ENCODE peak calls at places on chromosome 17, in five cellular contexts. P, B, O, N and Y are unnamed samples.

GRCh38 chr17:77392376-77393273 is 251.9 kb downstream of the SEC14L1 start:
- DNase-seq in P (peak), O (peak), N (no peak), B (peak), Y (peak)

GRCh38 chr17:1724869-1725641 is 551 bp downstream of the WDR81 start:
- DNase-seq in P (peak), B (no peak), N (no peak), O (peak), Y (no peak)

GRCh38 chr17:51079049-51079448 is 41.6 kb downstream of the SPAG9 start:
- DNase-seq in B (no peak), O (no peak), P (no peak), N (peak), Y (no peak)

GRCh38 chr17:80694085-80694991 is 149.7 kb downstream of the RPTOR start:
- DNase-seq in P (peak), N (no peak), O (no peak), B (no peak), Y (no peak)

GRCh38 chr17:43428524-43428923 is 29.7 kb downstream of the ARL4D start:
- DNase-seq in P (no peak), N (no peak), B (no peak), O (no peak), Y (no peak)

GRCh38 chr17:72205357-72205756 is 84.5 kb downstream of the SOX9 start:
- DNase-seq in B (no peak), O (peak), P (no peak), N (no peak), Y (no peak)

GRCh38 chr17:42459983-42460300 is 1.3 kb downstream of the ATP6V0A1 start:
- DNase-seq in O (peak), P (peak), B (no peak), N (no peak), Y (peak)

GRCh38 chr17:2373179-2373578 is 27.7 kb downstream of the MNT start:
- DNase-seq in O (no peak), B (no peak), P (peak), N (no peak), Y (no peak)

GRCh38 chr17:46818929-46819859 is 702 bp upstream of the WNT3 start:
- DNase-seq in B (no peak), N (no peak), P (peak), O (peak), Y (no peak)

GRCh38 chr17:73953206-73954033 is 250.1 kb upstream of the RPL38 start:
- DNase-seq in N (no peak), O (no peak), P (no peak), B (no peak), Y (no peak)

GRCh38 chr17:76926237-76926866 is 58.1 kb downstream of the MGAT5B start:
- DNase-seq in B (no peak), O (no peak), N (no peak), P (no peak), Y (no peak)

GRCh38 chr17:74190154-74190553 is 13.3 kb upstream of the RPL38 start:
- DNase-seq in O (peak), N (peak), B (peak), P (no peak), Y (peak)

GRCh38 chr17:62931101-62931500 is 34.9 kb upstream of the TANC2 start:
- DNase-seq in O (no peak), B (no peak), N (no peak), P (no peak), Y (no peak)

GRCh38 chr17:60077672-60078519 is 825 bp downstream of the HEATR6 start:
- DNase-seq in P (no peak), N (no peak), B (no peak), O (peak), Y (peak)

GRCh38 chr17:37698132-37698615 is 46.7 kb downstream of the HNF1B start:
- DNase-seq in P (peak), B (peak), N (peak), O (no peak), Y (no peak)

GRCh38 chr17:3022197-3022596 is 41.2 kb downstream of the OR1D5 start:
- DNase-seq in N (no peak), P (no peak), O (no peak), B (no peak), Y (no peak)

GRCh38 chr17:3804503-3804931 is 3.5 kb upstream of the ITGAE start:
- DNase-seq in N (no peak), O (no peak), P (peak), B (no peak), Y (peak)

GRCh38 chr17:59641799-59642484 is 22.2 kb downstream of the CLTC start:
- DNase-seq in O (no peak), B (no peak), N (peak), P (no peak), Y (no peak)

GRCh38 chr17:33838281-33838680 is 416.8 kb upstream of the CCL2 start:
- DNase-seq in O (no peak), P (no peak), B (no peak), N (no peak), Y (no peak)

GRCh38 chr17:29059281-29059680 is 16.3 kb downstream of the PIPOX start:
- DNase-seq in P (no peak), B (peak), N (peak), O (no peak), Y (peak)

GRCh38 chr17:5583426-5584382 is 605 bp downstream of the NLRP1 start:
- DNase-seq in N (no peak), P (peak), O (no peak), B (no peak), Y (no peak)

GRCh38 chr17:22310717-22311686 is 618.7 kb downstream of the KCNJ18 start:
- DNase-seq in N (peak), O (no peak), P (no peak), B (peak), Y (no peak)

GRCh38 chr17:1580979-1581676 is 18.5 kb upstream of the PITPNA start:
- DNase-seq in B (no peak), P (peak), O (no peak), N (no peak), Y (no peak)

GRCh38 chr17:29291163-29291752 is 2.7 kb downstream of the NUFIP2 start:
- DNase-seq in B (peak), O (peak), P (peak), N (peak), Y (peak)

GRCh38 chr17:4708436-4708835 is 2.0 kb upstream of the ARRB2 start:
- DNase-seq in B (no peak), N (peak), O (peak), P (no peak), Y (no peak)

GRCh38 chr17:4950757-4951204 is at the start of gene ENO3:
- DNase-seq in N (no peak), O (peak), P (peak), B (peak), Y (peak)

GRCh38 chr17:55225237-55225636 is 39.5 kb upstream of the HLF start:
- DNase-seq in N (no peak), P (no peak), B (no peak), O (no peak), Y (no peak)

GRCh38 chr17:76410328-76410965 is 26.0 kb downstream of the SPHK1 start:
- DNase-seq in N (no peak), B (no peak), O (no peak), P (peak), Y (no peak)

GRCh38 chr17:65850486-65850885 is 289.0 kb upstream of the AXIN2 start:
- DNase-seq in N (peak), O (no peak), P (peak), B (no peak), Y (no peak)

GRCh38 chr17:16281351-16281750 is 64.3 kb downstream of the PIGL start:
- DNase-seq in O (no peak), N (peak), P (no peak), B (no peak), Y (no peak)

GRCh38 chr17:42247734-42248133 is 28.5 kb downstream of the STAT5B start:
- DNase-seq in O (no peak), P (no peak), N (no peak), B (no peak), Y (peak)

GRCh38 chr17:73325527-73325842 is 13.7 kb upstream of the CDC42EP4 start:
- DNase-seq in B (no peak), O (no peak), P (peak), N (no peak), Y (peak)

GRCh38 chr17:81032641-81033422 is 2.1 kb upstream of the BAIAP2 start:
- DNase-seq in B (no peak), P (peak), N (no peak), O (no peak), Y (no peak)

GRCh38 chr17:21228111-21228510 is 14.2 kb upstream of the TMEM11 start:
- DNase-seq in N (peak), P (no peak), O (no peak), B (no peak), Y (no peak)

GRCh38 chr17:20270336-20270735 is 197.0 kb downstream of the LGALS9B start:
- DNase-seq in P (no peak), B (no peak), N (no peak), O (no peak), Y (no peak)

GRCh38 chr17:43636446-43636845 is 25.3 kb downstream of the MEOX1 start:
- DNase-seq in B (no peak), P (no peak), N (no peak), O (no peak), Y (no peak)

GRCh38 chr17:42913527-42913926 is 12.9 kb downstream of the G6PC1 start:
- DNase-seq in O (no peak), P (no peak), B (no peak), N (peak), Y (no peak)

GRCh38 chr17:79666111-79666510 is 55.3 kb upstream of the RBFOX3 start:
- DNase-seq in O (no peak), B (no peak), N (no peak), P (peak), Y (no peak)
- H3K27ac ChIP-seq in O (no peak), B (no peak), N (no peak), P (no peak), Y (no peak)

DNA sequence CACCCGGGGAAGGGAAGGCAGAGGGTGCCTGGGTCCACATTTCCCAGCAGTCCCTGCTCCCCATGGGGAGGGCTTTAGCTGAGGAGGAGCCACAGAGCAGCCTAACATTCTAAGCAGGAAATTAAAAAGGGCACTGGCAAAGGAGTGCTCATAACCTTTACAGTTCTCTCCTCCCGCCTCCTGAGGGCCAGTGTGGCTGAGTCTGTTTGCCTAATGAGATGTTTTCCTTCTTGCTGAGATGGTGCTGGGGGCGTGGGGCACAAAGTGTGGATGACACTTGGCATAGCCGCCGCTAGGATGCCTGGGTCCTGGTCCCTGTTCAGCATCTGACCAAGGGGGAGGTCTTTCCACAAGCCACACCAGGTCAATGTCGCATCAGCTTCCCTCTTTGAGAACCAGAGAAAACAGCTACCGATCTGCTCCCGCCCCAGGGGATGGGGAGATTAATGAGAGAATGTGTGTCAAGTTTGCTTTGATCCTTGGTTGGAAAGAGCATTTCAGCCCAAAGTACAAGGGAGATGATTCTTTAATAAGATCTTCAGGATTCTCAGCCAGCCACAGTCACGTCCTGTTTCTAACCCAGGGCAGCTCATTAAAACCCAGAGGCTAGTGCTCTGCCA is 5.8 kb downstream of the KIF18B start:
- DNase-seq in B (peak), N (no peak), O (no peak), P (peak), Y (no peak)
- H3K4me2 ChIP-seq in B (peak), N (peak), O (no peak), P (peak), Y (no peak)

GRCh38 chr17:40726919-40727318 is 23.4 kb upstream of the KRT24 start:
- DNase-seq in O (peak), B (no peak), P (no peak), N (peak), Y (no peak)
- TF ChIP-seq CTCF in O (peak), B (peak), P (peak), N (peak), Y (peak)

DNA sequence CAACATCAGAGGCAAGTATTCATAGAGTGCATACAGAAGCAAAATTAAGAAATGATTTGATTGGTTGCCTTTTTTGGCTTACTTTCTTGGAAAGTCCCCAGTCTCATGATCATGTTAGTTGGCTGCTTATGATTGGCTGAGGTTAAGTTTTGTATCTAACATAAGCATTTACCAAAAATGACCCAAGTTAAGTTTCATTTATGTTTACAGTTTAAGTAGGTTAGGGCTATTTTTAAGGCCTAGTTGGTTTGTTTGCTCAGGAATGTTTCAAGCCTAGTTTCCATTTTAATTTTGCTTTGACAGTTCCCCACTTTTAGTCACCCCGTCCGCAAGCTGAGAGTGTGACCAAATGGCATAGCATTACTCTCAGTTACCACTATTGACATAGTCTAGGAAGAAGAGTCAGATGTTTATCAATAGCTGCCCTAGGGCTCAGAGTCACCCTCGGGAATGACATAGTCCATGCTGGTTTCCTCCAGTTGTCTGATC is 36.3 kb downstream of the DGKE start:
- DNase-seq in N (peak), O (no peak), P (peak), B (no peak), Y (no peak)
- H3K27ac ChIP-seq in N (no peak), O (no peak), P (no peak), B (no peak), Y (no peak)

DNA sequence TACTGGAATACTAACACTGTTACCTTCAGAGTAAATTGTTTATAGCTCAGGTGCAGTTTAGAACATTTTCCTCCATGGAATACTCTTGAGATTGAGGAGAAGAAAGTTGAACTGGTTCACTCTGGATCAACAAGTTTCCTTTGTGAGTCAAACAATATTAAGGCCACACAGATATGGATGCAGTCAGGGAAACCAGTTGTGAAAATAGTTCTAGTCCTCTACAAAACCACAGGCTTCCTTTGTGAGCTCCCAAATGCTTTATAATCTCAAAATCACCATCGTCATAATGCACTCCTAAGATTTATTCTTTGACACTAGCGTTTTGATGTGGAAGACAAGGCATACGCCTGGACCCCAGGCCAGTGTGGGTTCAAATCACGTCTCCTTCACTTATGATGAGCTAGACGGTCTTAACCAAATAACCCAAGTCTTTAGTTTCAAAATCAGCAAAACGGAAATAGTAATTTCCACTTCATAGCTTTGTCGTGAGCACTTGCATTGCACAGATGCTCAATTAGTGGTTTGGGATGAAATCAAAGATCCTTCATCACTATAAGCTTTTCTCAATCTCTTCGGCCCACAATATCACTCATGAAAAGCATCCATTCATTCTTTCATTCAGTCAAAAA is 142.6 kb downstream of the STX8 start:
- DNase-seq in O (no peak), B (no peak), P (peak), N (no peak), Y (no peak)
- H3K4me2 ChIP-seq in O (no peak), B (no peak), P (peak), N (no peak), Y (no peak)

GRCh38 chr17:44828919-44829557 is 1.0 kb downstream of the GJC1 start:
- DNase-seq in B (no peak), P (peak), O (no peak), N (peak), Y (no peak)

GRCh38 chr17:44827863-44828262 is 2.2 kb downstream of the GJC1 start:
- DNase-seq in B (no peak), P (no peak), N (no peak), O (no peak), Y (no peak)

GRCh38 chr17:44830359-44831269 is 527 bp upstream of the GJC1 start:
- DNase-seq in B (peak), O (peak), P (peak), N (peak), Y (peak)

GRCh38 chr17:44829558-44830358 is at the start of gene GJC1:
- DNase-seq in O (peak), P (peak), B (peak), N (peak), Y (peak)

DNA sequence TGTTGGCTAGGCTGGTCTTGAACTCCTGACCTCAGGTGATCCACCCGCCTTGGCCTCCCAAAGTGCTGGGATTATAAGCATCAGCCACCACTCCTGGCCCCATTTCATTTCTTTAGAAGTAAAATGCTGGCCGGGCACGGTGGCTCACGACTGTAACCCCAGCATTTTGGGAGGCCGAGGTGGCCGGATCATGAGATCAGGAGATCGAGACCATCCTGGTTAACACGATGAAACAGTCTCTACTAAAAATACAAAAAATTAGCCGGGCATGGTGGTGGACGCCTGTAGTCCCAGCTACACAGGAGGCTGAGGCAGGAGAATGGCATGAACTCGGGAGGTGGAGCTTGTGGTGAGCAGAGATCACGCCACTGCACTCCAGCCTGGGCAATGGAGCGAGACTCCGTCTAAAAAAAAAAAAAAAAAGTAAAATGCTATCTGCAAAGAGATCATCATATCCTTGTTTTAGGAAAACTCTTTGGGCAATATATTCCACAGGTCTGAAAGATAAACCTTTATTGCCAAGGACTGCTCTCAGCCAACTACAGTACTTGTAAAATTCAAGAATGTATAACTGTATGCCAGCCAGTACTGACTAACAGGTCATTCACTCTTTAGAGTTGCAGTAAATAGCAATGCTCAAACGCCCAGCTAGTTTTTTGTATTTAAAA is 3.8 kb downstream of the GJC1 start:
- DNase-seq in O (no peak), N (peak), P (peak), B (no peak), Y (no peak)
- TF ChIP-seq CTCF in O (no peak), N (no peak), P (no peak), B (no peak), Y (no peak)

DNA sequence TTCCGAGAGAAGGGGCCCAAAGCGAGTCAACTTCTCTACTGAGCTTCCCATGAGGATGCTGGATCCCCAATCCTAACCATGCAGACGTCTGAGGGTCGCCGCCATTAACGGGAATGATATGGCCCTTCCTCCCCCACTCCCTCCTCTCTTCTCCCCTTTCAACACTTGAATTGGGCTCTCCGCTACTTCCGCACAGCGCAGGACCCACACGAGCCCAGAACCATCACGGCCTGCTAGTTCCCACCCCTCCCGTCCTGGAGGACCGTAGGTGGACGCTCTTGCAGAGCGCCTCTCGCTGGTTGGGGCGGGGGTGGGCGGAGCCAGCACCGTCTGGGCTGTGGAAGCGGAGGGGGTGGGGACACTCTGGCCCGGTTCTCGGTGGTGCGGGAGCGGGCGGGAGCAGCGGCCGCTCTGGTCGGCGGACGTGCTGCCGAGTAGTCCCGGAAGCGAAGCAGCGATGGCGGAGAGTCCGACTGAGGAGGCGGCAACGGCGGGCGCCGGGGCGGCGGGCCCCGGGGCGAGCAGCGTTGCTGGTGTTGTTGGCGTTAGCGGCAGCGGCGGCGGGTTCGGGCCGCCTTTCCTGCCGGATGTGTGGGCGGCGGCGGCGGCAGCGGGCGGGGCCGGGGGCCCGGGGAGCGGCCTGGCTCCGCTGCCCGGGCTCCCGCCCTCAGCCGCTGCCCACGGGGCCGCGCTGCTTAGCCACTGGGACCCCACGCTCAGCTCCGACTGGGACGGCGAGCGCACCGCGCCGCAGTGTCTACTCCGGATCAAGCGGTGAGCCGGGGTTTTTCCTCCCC is at the start of gene UBE2Z:
- DNase-seq in P (peak), O (peak), N (peak), B (peak), Y (peak)
- H3K27ac ChIP-seq in P (peak), O (peak), N (peak), B (peak), Y (peak)

GRCh38 chr17:64118452-64118979 is 11.4 kb downstream of the ERN1 start:
- DNase-seq in B (no peak), P (peak), O (no peak), N (no peak), Y (no peak)
- H3K4me2 ChIP-seq in B (peak), P (no peak), O (no peak), N (no peak), Y (no peak)